ENCODE peak calls at places on chromosomes 13 and 19, in seven cellular contexts. One of them, this sample, is unnamed.

GRCh38 chr19:10193666-10194499 is 870 bp downstream of the DNMT1 start:
- DNase-seq in left lung: no peak
- DNase-seq in Peyer's patch: peak; percentile 32
- DNase-seq in BJ: no peak
- DNase-seq in GM23248: peak; percentile 88
- DNase-seq in mesendoderm: peak; percentile 32
- DNase-seq in naive thymus-derived CD4-positive, alpha-beta T cell: no peak
- DNase-seq in this sample: peak; percentile 80

GRCh38 chr19:29501816-29502580 is 23.8 kb upstream of the VSTM2B start:
- DNase-seq in BJ: no peak
- DNase-seq in mesendoderm: no peak
- DNase-seq in GM23248: no peak
- DNase-seq in Peyer's patch: no peak
- DNase-seq in left lung: no peak
- DNase-seq in naive thymus-derived CD4-positive, alpha-beta T cell: no peak
- DNase-seq in this sample: peak; percentile 38

GRCh38 chr19:13208131-13208963 is 58.1 kb downstream of the IER2 start:
- DNase-seq in Peyer's patch: peak; percentile 74
- DNase-seq in GM23248: peak; percentile 76
- DNase-seq in BJ: no peak
- DNase-seq in left lung: peak; percentile 72
- DNase-seq in mesendoderm: no peak
- DNase-seq in naive thymus-derived CD4-positive, alpha-beta T cell: no peak
- DNase-seq in this sample: peak; percentile 75

GRCh38 chr19:58382997-58383603 is 2.3 kb upstream of the ZNF837 start:
- DNase-seq in GM23248: no peak
- DNase-seq in mesendoderm: no peak
- DNase-seq in left lung: no peak
- DNase-seq in BJ: no peak
- DNase-seq in Peyer's patch: no peak
- DNase-seq in naive thymus-derived CD4-positive, alpha-beta T cell: no peak
- DNase-seq in this sample: no peak

GRCh38 chr13:82654851-82655517 is 1227.3 kb downstream of the SLITRK1 start:
- DNase-seq in left lung: peak; percentile 67
- DNase-seq in BJ: peak; percentile 12
- DNase-seq in GM23248: peak; percentile 77
- DNase-seq in mesendoderm: no peak
- DNase-seq in naive thymus-derived CD4-positive, alpha-beta T cell: no peak
- DNase-seq in Peyer's patch: no peak
- DNase-seq in this sample: no peak

GRCh38 chr13:101258071-101258470 is 158.2 kb downstream of the NALCN start:
- DNase-seq in BJ: peak; percentile 36
- DNase-seq in left lung: no peak
- DNase-seq in naive thymus-derived CD4-positive, alpha-beta T cell: no peak
- DNase-seq in GM23248: peak; percentile 94
- DNase-seq in Peyer's patch: no peak
- DNase-seq in mesendoderm: peak; percentile 86
- DNase-seq in this sample: peak; percentile 22

GRCh38 chr13:99468971-99469545 is 32.2 kb upstream of the TM9SF2 start:
- DNase-seq in BJ: no peak
- DNase-seq in mesendoderm: peak; percentile 59
- DNase-seq in GM23248: peak; percentile 16
- DNase-seq in naive thymus-derived CD4-positive, alpha-beta T cell: no peak
- DNase-seq in left lung: no peak
- DNase-seq in Peyer's patch: no peak
- DNase-seq in this sample: no peak

GRCh38 chr13:34201050-34201913 is 383.3 kb downstream of the RFC3 start:
- DNase-seq in Peyer's patch: no peak
- DNase-seq in GM23248: peak; percentile 72
- DNase-seq in BJ: peak; percentile 77
- DNase-seq in mesendoderm: no peak
- DNase-seq in naive thymus-derived CD4-positive, alpha-beta T cell: no peak
- DNase-seq in left lung: no peak
- DNase-seq in this sample: no peak

GRCh38 chr19:23787106-23787505 is 28.4 kb upstream of the ZNF681 start:
- DNase-seq in mesendoderm: no peak
- DNase-seq in BJ: no peak
- DNase-seq in Peyer's patch: no peak
- DNase-seq in naive thymus-derived CD4-positive, alpha-beta T cell: no peak
- DNase-seq in left lung: no peak
- DNase-seq in GM23248: no peak
- DNase-seq in this sample: no peak

GRCh38 chr13:36006347-36006746 is 124.8 kb downstream of the DCLK1 start:
- DNase-seq in left lung: no peak
- DNase-seq in Peyer's patch: no peak
- DNase-seq in naive thymus-derived CD4-positive, alpha-beta T cell: no peak
- DNase-seq in BJ: no peak
- DNase-seq in GM23248: no peak
- DNase-seq in mesendoderm: no peak
- DNase-seq in this sample: no peak

GRCh38 chr13:36001561-36001960 is 129.6 kb downstream of the DCLK1 start:
- DNase-seq in naive thymus-derived CD4-positive, alpha-beta T cell: no peak
- DNase-seq in BJ: no peak
- DNase-seq in Peyer's patch: no peak
- DNase-seq in left lung: no peak
- DNase-seq in GM23248: no peak
- DNase-seq in mesendoderm: no peak
- DNase-seq in this sample: no peak

DNA sequence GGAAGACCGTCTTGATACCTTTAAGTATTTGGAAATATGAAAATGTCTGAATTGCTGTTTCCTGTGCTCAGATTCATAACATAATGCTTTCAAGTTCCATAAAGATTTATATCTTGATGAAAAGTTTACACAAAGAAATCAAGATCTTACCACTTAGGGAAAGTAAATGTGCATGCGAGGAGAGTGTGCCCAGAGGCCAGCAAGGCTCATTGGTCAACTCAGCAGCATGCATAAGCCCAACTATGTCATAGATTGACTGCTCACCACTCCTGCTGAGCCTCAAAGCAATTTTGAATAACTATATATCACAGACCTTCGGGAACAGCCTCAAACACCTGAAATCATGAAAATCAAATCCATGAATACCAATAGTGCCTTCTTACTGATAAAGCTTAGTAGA is 124.3 kb downstream of the DCLK1 start:
- DNase-seq in BJ: no peak
- DNase-seq in Peyer's patch: no peak
- DNase-seq in GM23248: no peak
- DNase-seq in mesendoderm: no peak
- DNase-seq in left lung: no peak
- DNase-seq in naive thymus-derived CD4-positive, alpha-beta T cell: no peak
- DNase-seq in this sample: no peak
- H3K4me3 ChIP-seq in BJ: no peak overlapping the region
- H3K4me3 ChIP-seq in Peyer's patch: no peak overlapping the region
- H3K4me3 ChIP-seq in GM23248: no peak overlapping the region
- H3K4me3 ChIP-seq in mesendoderm: no peak overlapping the region
- H3K4me3 ChIP-seq in left lung: no peak overlapping the region
- H3K4me3 ChIP-seq in naive thymus-derived CD4-positive, alpha-beta T cell: no peak overlapping the region
- H3K4me3 ChIP-seq in this sample: no peak overlapping the region

GRCh38 chr19:51327066-51327985 is 14.6 kb downstream of the VSIG10L start:
- DNase-seq in BJ: no peak
- DNase-seq in Peyer's patch: no peak
- DNase-seq in naive thymus-derived CD4-positive, alpha-beta T cell: peak; percentile 31
- DNase-seq in mesendoderm: peak; percentile 82
- DNase-seq in GM23248: peak; percentile 83
- DNase-seq in left lung: peak; percentile 58
- DNase-seq in this sample: peak; percentile 99
- H3K27me3 ChIP-seq in BJ: no peaks in the 10 kb centered on the region
- H3K27me3 ChIP-seq in Peyer's patch: peaks cover 11% of the 10 kb centered on the region
- H3K27me3 ChIP-seq in naive thymus-derived CD4-positive, alpha-beta T cell: no peaks in the 10 kb centered on the region
- H3K27me3 ChIP-seq in mesendoderm: no peaks in the 10 kb centered on the region
- H3K27me3 ChIP-seq in GM23248: peaks cover 14% of the 10 kb centered on the region
- H3K27me3 ChIP-seq in left lung: peaks cover 22% of the 10 kb centered on the region
- H3K27me3 ChIP-seq in this sample: peaks cover 9% of the 10 kb centered on the region

DNA sequence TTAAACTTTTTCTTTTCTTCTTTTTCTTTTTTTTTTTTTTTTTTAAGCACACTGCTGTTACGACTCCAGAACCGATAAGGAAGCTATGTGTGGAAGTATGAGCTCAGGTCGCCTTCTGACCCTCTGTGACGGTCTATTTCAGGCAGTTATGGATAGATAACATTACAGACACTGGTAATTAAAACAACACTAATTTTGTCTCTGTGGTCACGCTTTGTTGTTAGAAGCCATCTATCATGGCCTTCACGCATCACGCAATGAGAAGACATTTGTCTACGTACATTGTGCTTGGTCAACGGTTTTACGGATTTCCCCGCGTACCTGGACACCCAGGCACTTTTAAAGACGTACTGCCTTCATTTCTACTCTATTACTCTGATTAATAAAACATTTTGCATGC is 306.0 kb upstream of the ZNF507 start:
- DNase-seq in left lung: no peak
- DNase-seq in naive thymus-derived CD4-positive, alpha-beta T cell: no peak
- DNase-seq in GM23248: no peak
- DNase-seq in Peyer's patch: no peak
- DNase-seq in mesendoderm: no peak
- DNase-seq in BJ: no peak
- DNase-seq in this sample: no peak
- H3K4me3 ChIP-seq in left lung: no peak overlapping the region
- H3K4me3 ChIP-seq in naive thymus-derived CD4-positive, alpha-beta T cell: no peak overlapping the region
- H3K4me3 ChIP-seq in GM23248: no peak overlapping the region
- H3K4me3 ChIP-seq in Peyer's patch: no peak overlapping the region
- H3K4me3 ChIP-seq in mesendoderm: no peak overlapping the region
- H3K4me3 ChIP-seq in BJ: no peak overlapping the region
- H3K4me3 ChIP-seq in this sample: no peak overlapping the region

GRCh38 chr13:95552208-95552538 is 347 bp upstream of the CLDN10 start:
- DNase-seq in BJ: no peak
- DNase-seq in mesendoderm: no peak
- DNase-seq in GM23248: no peak
- DNase-seq in naive thymus-derived CD4-positive, alpha-beta T cell: no peak
- DNase-seq in Peyer's patch: no peak
- DNase-seq in left lung: no peak
- DNase-seq in this sample: no peak
- H3K27me3 ChIP-seq in BJ: peaks cover 32% of the 10 kb centered on the region
- H3K27me3 ChIP-seq in mesendoderm: no peaks in the 10 kb centered on the region
- H3K27me3 ChIP-seq in GM23248: peaks cover 85% of the 10 kb centered on the region
- H3K27me3 ChIP-seq in naive thymus-derived CD4-positive, alpha-beta T cell: no peaks in the 10 kb centered on the region
- H3K27me3 ChIP-seq in Peyer's patch: peaks cover 24% of the 10 kb centered on the region
- H3K27me3 ChIP-seq in left lung: peaks cover 43% of the 10 kb centered on the region
- H3K27me3 ChIP-seq in this sample: peaks cover 18% of the 10 kb centered on the region

DNA sequence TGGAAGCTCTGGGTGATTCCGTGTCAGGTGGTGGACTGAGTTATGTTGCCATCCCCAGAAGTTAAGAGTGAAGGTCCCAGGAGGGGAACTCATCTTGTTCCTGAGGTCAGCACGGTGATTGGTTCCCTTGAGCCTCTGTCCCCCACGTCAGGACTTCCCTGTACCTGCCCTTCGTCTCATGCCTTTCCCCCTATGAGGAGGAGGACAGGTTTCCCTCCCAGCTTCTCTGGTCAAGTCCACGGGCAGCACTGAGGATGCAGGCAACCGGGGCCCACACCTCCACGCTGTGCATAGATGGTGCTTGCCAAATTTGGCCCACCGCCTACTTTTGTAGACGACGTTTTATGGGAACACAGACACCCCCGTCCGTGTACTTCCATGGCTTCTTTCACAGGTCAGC is 42.7 kb downstream of the TEX29 start:
- DNase-seq in Peyer's patch: no peak
- DNase-seq in BJ: no peak
- DNase-seq in left lung: no peak
- DNase-seq in mesendoderm: no peak
- DNase-seq in GM23248: no peak
- DNase-seq in naive thymus-derived CD4-positive, alpha-beta T cell: no peak
- DNase-seq in this sample: no peak
- H3K4me3 ChIP-seq in Peyer's patch: no peak overlapping the region
- H3K4me3 ChIP-seq in BJ: no peak overlapping the region
- H3K4me3 ChIP-seq in left lung: no peak overlapping the region
- H3K4me3 ChIP-seq in mesendoderm: no peak overlapping the region
- H3K4me3 ChIP-seq in GM23248: no peak overlapping the region
- H3K4me3 ChIP-seq in naive thymus-derived CD4-positive, alpha-beta T cell: no peak overlapping the region
- H3K4me3 ChIP-seq in this sample: no peak overlapping the region

GRCh38 chr13:29954082-29955043 is 103.9 kb upstream of the UBL3 start:
- DNase-seq in mesendoderm: no peak
- DNase-seq in BJ: no peak
- DNase-seq in naive thymus-derived CD4-positive, alpha-beta T cell: no peak
- DNase-seq in GM23248: no peak
- DNase-seq in Peyer's patch: peak; percentile 58
- DNase-seq in left lung: no peak
- DNase-seq in this sample: no peak

GRCh38 chr13:29956771-29957170 is 106.4 kb upstream of the UBL3 start:
- DNase-seq in Peyer's patch: no peak
- DNase-seq in BJ: no peak
- DNase-seq in GM23248: no peak
- DNase-seq in left lung: no peak
- DNase-seq in naive thymus-derived CD4-positive, alpha-beta T cell: no peak
- DNase-seq in mesendoderm: no peak
- DNase-seq in this sample: no peak

GRCh38 chr13:29952245-29952644 is 101.8 kb upstream of the UBL3 start:
- DNase-seq in naive thymus-derived CD4-positive, alpha-beta T cell: no peak
- DNase-seq in GM23248: no peak
- DNase-seq in left lung: no peak
- DNase-seq in Peyer's patch: no peak
- DNase-seq in mesendoderm: no peak
- DNase-seq in BJ: no peak
- DNase-seq in this sample: no peak

GRCh38 chr13:29953542-29953941 is 103.1 kb upstream of the UBL3 start:
- DNase-seq in Peyer's patch: no peak
- DNase-seq in naive thymus-derived CD4-positive, alpha-beta T cell: no peak
- DNase-seq in mesendoderm: no peak
- DNase-seq in BJ: no peak
- DNase-seq in GM23248: peak; percentile 35
- DNase-seq in left lung: no peak
- DNase-seq in this sample: no peak

DNA sequence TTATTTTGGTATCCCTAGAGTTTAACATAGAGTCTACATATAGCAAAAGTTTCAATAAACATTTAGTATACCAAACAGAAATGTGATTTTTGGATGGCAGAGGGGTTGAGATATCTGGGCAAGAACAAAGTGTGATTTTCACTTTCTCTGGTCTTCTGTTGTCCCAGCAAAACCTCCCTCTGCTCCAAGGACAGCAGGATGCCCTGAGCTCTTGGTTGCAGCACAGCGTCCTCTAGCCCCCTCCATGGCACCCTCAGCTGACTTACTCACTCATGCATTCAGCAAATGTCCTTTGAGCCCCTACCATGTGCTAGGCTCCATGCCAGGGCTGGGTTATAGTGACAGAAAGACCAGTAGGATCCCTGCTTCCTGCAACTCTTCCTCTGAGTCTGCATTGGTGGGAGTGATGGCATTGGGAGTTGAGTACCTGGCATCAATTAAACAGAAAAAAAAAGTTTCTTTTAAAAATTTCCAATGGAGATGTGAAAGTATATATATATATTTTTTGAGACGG is 104.8 kb upstream of the UBL3 start:
- DNase-seq in left lung: no peak
- DNase-seq in Peyer's patch: no peak
- DNase-seq in mesendoderm: no peak
- DNase-seq in GM23248: no peak
- DNase-seq in BJ: no peak
- DNase-seq in naive thymus-derived CD4-positive, alpha-beta T cell: no peak
- DNase-seq in this sample: no peak
- H3K27me3 ChIP-seq in left lung: no peaks in the 10 kb centered on the region
- H3K27me3 ChIP-seq in Peyer's patch: no peaks in the 10 kb centered on the region
- H3K27me3 ChIP-seq in mesendoderm: no peaks in the 10 kb centered on the region
- H3K27me3 ChIP-seq in GM23248: no peaks in the 10 kb centered on the region
- H3K27me3 ChIP-seq in BJ: peaks cover 6% of the 10 kb centered on the region
- H3K27me3 ChIP-seq in naive thymus-derived CD4-positive, alpha-beta T cell: no peaks in the 10 kb centered on the region
- H3K27me3 ChIP-seq in this sample: no peaks in the 10 kb centered on the region

This sample was measured in H7.